ENCODE peak calls at places on chromosomes 11 and 22, in seven cellular contexts. K, Y, A, N, R, Q and F are unnamed samples.

GRCh38 chr22:50250555-50251471 is at the start of gene HDAC10:
- DNase-seq in R (peak; percentile 84), K (peak; percentile 96), A (peak; percentile 91), N (peak; percentile 84), Y (no peak), Q (peak; percentile 88), F (peak; percentile 64)

GRCh38 chr22:42066937-42067336 is 3.7 kb downstream of the NAGA start:
- DNase-seq in N (no peak), Y (no peak), Q (no peak), R (no peak), K (peak; percentile 66), A (no peak), F (no peak)

GRCh38 chr11:44065161-44065571 is 904 bp upstream of the ACCS start:
- DNase-seq in Y (no peak), R (no peak), A (no peak), Q (no peak), K (no peak), N (no peak), F (no peak)

GRCh38 chr22:45531441-45531840 is 28.8 kb downstream of the FBLN1 start:
- DNase-seq in Q (no peak), Y (no peak), K (no peak), N (no peak), A (peak; percentile 7), R (no peak), F (no peak)

GRCh38 chr11:34791725-34792124 is 124.5 kb downstream of the APIP start:
- DNase-seq in R (no peak), Y (no peak), K (no peak), A (no peak), Q (no peak), N (no peak), F (no peak)

GRCh38 chr11:35166369-35167360 is 27.7 kb downstream of the CD44 start:
- DNase-seq in A (no peak), N (no peak), R (no peak), Q (peak; percentile 80), K (peak; percentile 78), Y (peak; percentile 56), F (peak; percentile 93)

GRCh38 chr11:67629386-67630229 is at the start of gene NUDT8:
- DNase-seq in Q (peak; percentile 93), N (peak; percentile 81), R (peak; percentile 87), A (peak; percentile 91), Y (no peak), K (peak; percentile 98), F (peak; percentile 74)

GRCh38 chr22:48444320-48445112 is 1383.2 kb downstream of the BRD1 start:
- DNase-seq in R (no peak), A (no peak), Y (no peak), Q (no peak), N (no peak), K (peak; percentile 78), F (no peak)

GRCh38 chr11:117217685-117218084 is 14.2 kb downstream of the PCSK7 start:
- DNase-seq in K (no peak), Q (peak; percentile 62), R (no peak), N (no peak), Y (no peak), A (no peak), F (no peak)

GRCh38 chr11:68890490-68891231 is 13.0 kb downstream of the MRPL21 start:
- DNase-seq in N (no peak), Q (peak; percentile 92), R (no peak), Y (peak; percentile 81), K (peak; percentile 61), A (no peak), F (peak; percentile 86)

GRCh38 chr11:103749158-103749557 is 287.3 kb upstream of the DDI1 start:
- DNase-seq in R (no peak), Q (no peak), Y (no peak), N (no peak), A (no peak), K (no peak), F (no peak)

GRCh38 chr11:16843307-16843706 is 104.9 kb downstream of the C11orf58 start:
- DNase-seq in K (no peak), Q (no peak), A (peak; percentile 76), R (no peak), Y (no peak), N (no peak), F (no peak)

GRCh38 chr22:49880281-49880680 is 26.6 kb downstream of the ZBED4 start:
- DNase-seq in N (no peak), K (peak; percentile 73), A (no peak), Q (no peak), Y (no peak), R (no peak), F (no peak)

GRCh38 chr11:78773077-78773476 is 198.4 kb upstream of the NARS2 start:
- DNase-seq in K (no peak), Q (no peak), N (no peak), R (no peak), A (no peak), Y (no peak), F (no peak)

GRCh38 chr11:102111011-102111786 is 952 bp downstream of the YAP1 start:
- DNase-seq in R (peak; percentile 99), N (peak; percentile 89), Q (peak; percentile 89), A (peak; percentile 94), Y (no peak), K (no peak), F (peak; percentile 77)

GRCh38 chr22:24592144-24592845 is 578 bp downstream of the LRRC75B start:
- DNase-seq in N (no peak), Y (no peak), Q (no peak), R (no peak), A (no peak), K (no peak), F (peak; percentile 23)

GRCh38 chr11:118898400-118899295 is 15.0 kb downstream of the CXCR5 start:
- DNase-seq in N (no peak), K (peak; percentile 78), R (peak; percentile 49), A (no peak), Q (peak; percentile 67), Y (no peak), F (no peak)

GRCh38 chr11:133576351-133576750 is 44.0 kb upstream of the OPCML start:
- DNase-seq in Y (no peak), R (no peak), N (no peak), K (no peak), Q (no peak), A (no peak), F (no peak)

GRCh38 chr11:129947474-129947873 is 52.1 kb upstream of the NFRKB start:
- DNase-seq in A (no peak), K (no peak), Y (no peak), N (no peak), R (no peak), Q (no peak), F (no peak)

DNA sequence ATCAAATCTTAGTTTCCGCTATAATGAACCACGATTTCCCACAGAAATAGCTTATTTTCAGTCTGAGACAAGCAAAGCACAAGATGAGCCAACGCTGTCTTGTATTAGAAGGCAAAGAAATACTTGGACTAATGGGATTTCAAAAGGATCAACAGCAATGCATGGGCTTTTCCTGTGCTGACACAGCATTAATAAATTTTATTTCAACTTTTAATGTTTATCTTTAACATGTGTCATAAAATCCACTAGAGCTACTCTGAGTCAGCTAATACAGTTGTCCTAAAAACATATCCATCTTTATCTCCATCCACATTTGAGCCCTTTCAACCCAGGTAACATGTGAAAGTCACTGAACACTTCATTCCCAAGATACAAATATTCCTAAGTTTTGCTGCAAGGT is 15.5 kb upstream of the SLC25A17 start:
- DNase-seq in K (no peak), A (no peak), N (no peak), R (no peak), Y (no peak), Q (no peak), F (no peak)
- TF ChIP-seq CTCF in K (no peak), A (no peak), N (no peak), R (no peak), Y (no peak), Q (no peak), F (no peak)

DNA sequence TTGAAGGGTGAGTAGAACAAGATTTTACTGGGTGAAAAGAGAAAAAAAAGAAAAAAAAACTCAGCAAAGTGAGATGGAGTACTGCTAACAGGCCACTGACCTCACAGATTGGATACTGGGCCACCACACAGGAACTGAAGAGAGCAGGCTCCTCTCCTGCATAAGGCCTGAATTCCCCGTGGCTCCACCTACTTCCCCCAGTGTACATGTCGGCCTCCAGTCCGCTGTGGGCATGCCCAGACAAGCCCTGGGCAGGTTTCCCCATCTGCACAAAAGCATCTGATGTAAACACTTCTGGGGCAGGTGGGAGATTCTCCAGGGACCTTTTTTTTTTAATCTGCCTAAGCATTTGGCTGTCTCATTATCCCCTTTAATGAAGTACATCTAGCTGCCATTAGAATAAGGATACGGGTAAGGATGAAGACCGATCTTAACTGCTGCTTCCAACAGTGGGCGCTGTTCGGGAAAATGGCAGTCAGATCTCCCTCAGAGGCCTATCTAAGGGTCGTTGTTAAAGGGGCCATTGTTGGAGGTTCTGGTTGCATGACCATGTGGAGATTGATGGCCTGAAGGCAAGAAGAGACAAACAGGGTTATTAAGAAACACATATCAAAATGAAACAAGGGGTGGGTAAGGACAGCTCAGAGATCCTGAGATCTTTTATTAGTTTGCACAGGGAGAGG is 48.5 kb downstream of the MS4A13 start:
- DNase-seq in Y (peak; percentile 5), N (no peak), R (no peak), Q (no peak), K (no peak), A (no peak), F (peak; percentile 1)
- TF ChIP-seq CTCF in Y (peak; percentile 6), N (no peak), R (no peak), Q (no peak), K (no peak), A (no peak), F (no peak)

GRCh38 chr11:12403122-12403994 is 26.0 kb downstream of the PARVA start:
- DNase-seq in N (no peak), Q (no peak), A (no peak), R (no peak), Y (no peak), K (no peak), F (no peak)

GRCh38 chr11:12402691-12403120 is 25.3 kb downstream of the PARVA start:
- DNase-seq in R (no peak), A (no peak), K (no peak), N (no peak), Y (no peak), Q (no peak), F (no peak)

GRCh38 chr11:12403995-12404345 is 26.6 kb downstream of the PARVA start:
- DNase-seq in Y (no peak), K (no peak), R (no peak), Q (no peak), N (no peak), A (no peak), F (peak; percentile 55)

GRCh38 chr11:12404461-12404860 is 27.1 kb downstream of the PARVA start:
- DNase-seq in Q (peak; percentile 91), K (no peak), N (no peak), R (no peak), A (no peak), Y (no peak), F (no peak)

DNA sequence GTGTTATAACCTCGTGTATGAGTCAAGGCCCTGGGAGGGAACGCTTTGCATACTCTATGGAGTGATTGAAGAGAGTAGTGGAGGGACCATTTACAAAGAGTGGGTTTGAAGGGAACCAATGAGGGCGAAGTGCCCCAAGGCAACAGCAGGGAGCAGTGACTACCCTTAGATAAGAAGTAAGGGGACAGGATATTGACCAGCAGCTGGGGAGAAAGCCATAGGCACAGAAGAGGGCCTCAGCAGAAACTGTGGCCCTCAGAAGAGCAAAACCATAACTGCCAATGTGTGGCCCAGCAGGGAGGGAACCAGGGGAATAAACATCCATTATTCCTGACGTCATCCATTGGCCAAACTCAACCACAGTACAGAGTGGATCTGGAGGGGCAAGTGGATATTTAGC is 24.7 kb downstream of the PARVA start:
- DNase-seq in Y (no peak), K (no peak), R (no peak), Q (no peak), N (no peak), A (no peak), F (no peak)
- TF ChIP-seq CTCF in Y (no peak), K (no peak), R (no peak), Q (no peak), N (no peak), A (no peak), F (no peak)

GRCh38 chr22:40758390-40758789 is 60.8 kb downstream of the SLC25A17 start:
- DNase-seq in R (no peak), A (no peak), N (no peak), Y (no peak), K (no peak), Q (no peak), F (no peak)
- TF ChIP-seq CTCF in R (no peak), A (no peak), N (no peak), Y (no peak), K (no peak), Q (no peak), F (no peak)